ENCODE peak calls at places on chromosomes 12 and 14, in four cellular contexts. W, F, I and E are unnamed samples.

GRCh38 chr12:47576256-47576655 is 129.6 kb downstream of the RPAP3 start:
- DNase-seq in W (no peak), F (no peak), I (no peak), E (no peak)

GRCh38 chr12:63313139-63313538 is 162.1 kb upstream of the AVPR1A start:
- DNase-seq in W (no peak), F (no peak), I (no peak), E (no peak)

GRCh38 chr14:74771409-74771808 is 8.3 kb downstream of the YLPM1 start:
- DNase-seq in W (no peak), F (no peak), I (no peak), E (no peak)

GRCh38 chr14:24889843-24890242 is 160.1 kb downstream of the STXBP6 start:
- DNase-seq in W (no peak), F (no peak), I (no peak), E (no peak)

GRCh38 chr12:83015390-83016225 is 328.9 kb downstream of the TMTC2 start:
- DNase-seq in W (peak), F (no peak), I (no peak), E (no peak)

GRCh38 chr12:69095765-69096477 is 143.4 kb upstream of the CPSF6 start:
- DNase-seq in W (no peak), F (no peak), I (no peak), E (no peak)

GRCh38 chr14:103105580-103106168 is 11.1 kb downstream of the EXOC3L4 start:
- DNase-seq in W (peak), F (no peak), I (no peak), E (no peak)

GRCh38 chr12:96241484-96242256 is 47.5 kb downstream of the ELK3 start:
- DNase-seq in W (no peak), F (no peak), I (no peak), E (no peak)

GRCh38 chr12:38919191-38919590 is 13.8 kb upstream of the CPNE8 start:
- DNase-seq in W (no peak), F (no peak), I (no peak), E (no peak)

GRCh38 chr14:93063393-93063792 is 52.3 kb downstream of the ITPK1 start:
- DNase-seq in W (no peak), F (no peak), I (no peak), E (no peak)

GRCh38 chr12:121791671-121792496 is 1.6 kb downstream of the RHOF start:
- DNase-seq in W (no peak), F (peak), I (no peak), E (no peak)

GRCh38 chr14:103749452-103749851 is 33.8 kb downstream of the ZFYVE21 start:
- DNase-seq in W (no peak), F (no peak), I (no peak), E (no peak)

DNA sequence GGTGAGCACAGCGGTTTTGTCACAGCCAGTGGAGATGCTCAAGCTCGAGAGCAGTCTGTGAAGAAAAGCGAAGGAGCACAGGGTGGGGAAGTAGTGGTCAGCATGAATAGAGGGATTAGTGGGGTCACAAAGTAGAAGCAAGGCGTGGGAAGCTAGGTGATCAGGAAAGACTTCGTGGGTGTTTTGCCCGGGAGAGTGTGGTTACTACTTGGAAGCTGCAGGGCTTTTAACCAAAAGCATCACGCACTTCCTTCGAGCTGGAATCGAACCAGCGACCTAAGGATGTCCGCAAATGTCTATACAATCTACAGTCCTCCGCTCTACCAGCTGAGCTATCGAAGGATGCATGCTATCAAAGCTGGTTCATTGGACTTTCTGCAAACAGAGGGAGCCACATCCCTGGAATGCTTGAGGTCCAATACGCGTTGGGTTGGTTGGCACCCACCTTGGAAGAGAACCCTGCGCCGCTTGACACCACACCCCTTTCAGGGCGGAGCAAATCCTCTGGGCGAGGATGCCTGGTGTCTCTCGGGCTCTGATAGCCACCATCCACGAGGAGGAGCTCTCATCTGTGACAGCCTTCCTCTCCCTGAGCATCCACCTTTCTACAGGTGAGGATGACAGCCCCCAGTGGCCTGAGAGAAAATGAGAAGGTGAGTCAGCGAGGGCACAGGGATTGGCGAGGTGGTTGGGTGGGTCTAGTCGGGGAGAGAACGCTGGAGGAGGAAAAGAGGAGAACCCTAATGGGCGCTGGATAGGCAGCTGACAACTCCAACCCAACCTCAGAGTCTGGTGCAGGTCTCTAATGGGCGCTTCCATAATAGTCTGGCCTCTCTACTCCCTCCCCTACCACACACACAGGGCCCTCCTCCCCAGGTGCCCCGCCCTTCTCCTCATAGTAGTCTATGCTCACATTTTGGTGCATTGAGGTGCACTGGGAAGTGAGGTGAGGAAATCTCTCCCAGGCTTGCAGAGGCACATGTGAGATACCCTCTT is 16.0 kb upstream of the OR6S1 start:
- DNase-seq in W (peak), F (peak), I (no peak), E (peak)
- TF ChIP-seq FOXK2 in W (no peak), F (no peak), I (no peak), E (no peak)

DNA sequence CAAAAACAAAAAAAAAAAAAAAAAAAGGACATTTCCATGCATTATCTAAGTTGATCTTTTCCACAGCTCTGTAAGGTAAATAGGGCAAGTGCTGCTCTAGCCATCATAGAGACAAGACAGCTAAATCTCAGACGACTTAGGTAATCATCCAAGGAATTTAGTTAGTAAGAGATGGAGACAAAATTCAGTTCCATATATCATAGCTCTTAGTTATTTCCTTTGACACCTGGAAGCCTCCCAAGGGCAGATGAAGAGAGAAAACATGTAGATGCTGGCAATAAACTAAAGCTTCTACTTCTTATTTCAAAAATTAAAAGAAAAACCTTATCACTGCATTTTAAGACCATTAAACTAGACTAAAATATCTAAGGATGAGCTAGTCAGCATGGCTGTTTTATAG is 48.6 kb downstream of the ST8SIA1 start:
- DNase-seq in W (no peak), F (no peak), I (no peak), E (no peak)
- TF ChIP-seq FOXK2 in W (no peak), F (no peak), I (no peak), E (no peak)

DNA sequence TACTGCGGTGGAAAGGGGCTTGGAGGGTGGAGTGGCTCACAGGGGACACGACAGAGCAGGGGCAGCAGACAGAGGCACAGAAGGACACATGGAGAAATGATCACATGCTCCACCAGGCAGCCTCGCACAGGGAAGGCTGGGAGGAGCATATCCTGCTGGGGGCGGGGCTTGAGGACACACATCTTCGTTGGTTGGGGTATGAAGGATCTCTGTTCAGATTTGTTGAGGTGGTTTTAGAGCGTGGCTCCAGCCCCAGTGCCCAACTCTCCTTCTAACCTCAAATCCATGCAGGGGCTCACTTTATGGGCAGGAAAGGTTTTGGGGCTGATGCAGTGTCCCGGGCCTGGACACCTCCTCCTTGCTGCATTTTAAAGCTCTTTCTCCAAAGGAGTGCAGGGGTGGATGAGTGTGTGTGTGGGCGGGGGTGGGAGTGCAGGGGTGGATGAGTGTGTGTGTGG is 741 bp upstream of the P3H3 start:
- DNase-seq in W (peak), F (peak), I (no peak), E (peak)
- TF ChIP-seq FOXK2 in W (no peak), F (no peak), I (no peak), E (no peak)

GRCh38 chr14:52660325-52660724 is 35.0 kb downstream of the ERO1A start:
- DNase-seq in W (no peak), F (no peak), I (no peak), E (no peak)
- TF ChIP-seq FOXK2 in W (no peak), F (no peak), I (no peak), E (no peak)

DNA sequence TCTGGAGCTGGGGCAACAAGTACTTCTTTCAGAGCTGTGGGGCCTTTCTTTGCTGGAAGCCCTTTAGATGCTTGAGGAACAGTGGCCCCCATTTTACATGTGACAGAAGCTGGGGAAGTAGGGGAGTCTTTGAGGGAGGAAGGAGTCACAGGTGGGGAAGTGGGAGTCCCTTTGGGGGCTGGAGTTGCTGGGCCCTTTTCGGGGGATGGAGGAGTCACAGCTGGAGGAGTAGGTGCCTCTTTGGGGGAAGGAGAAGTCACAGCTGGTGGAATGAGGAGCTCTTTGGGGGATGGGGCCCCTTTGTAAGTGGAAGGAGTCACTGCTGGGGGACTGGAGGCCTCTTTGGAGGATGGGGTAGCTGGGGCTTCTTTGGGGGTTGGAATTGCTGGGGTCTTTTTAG is 8.6 kb downstream of the NACA start:
- DNase-seq in W (no peak), F (no peak), I (no peak), E (no peak)
- TF ChIP-seq FOXK2 in W (no peak), F (no peak), I (no peak), E (no peak)

GRCh38 chr12:107503851-107504502 is 181.6 kb upstream of the PWP1 start:
- DNase-seq in W (no peak), F (no peak), I (no peak), E (no peak)
- TF ChIP-seq FOXK2 in W (no peak), F (no peak), I (no peak), E (no peak)

GRCh38 chr12:124497039-124497438 is 70.4 kb downstream of the NCOR2 start:
- DNase-seq in W (no peak), F (no peak), I (no peak), E (no peak)

GRCh38 chr12:124498178-124498869 is 69.1 kb downstream of the NCOR2 start:
- DNase-seq in W (no peak), F (no peak), I (no peak), E (no peak)

GRCh38 chr12:124496584-124496983 is 70.8 kb downstream of the NCOR2 start:
- DNase-seq in W (peak), F (no peak), I (no peak), E (peak)

GRCh38 chr12:124498870-124499753 is 68.3 kb downstream of the NCOR2 start:
- DNase-seq in W (no peak), F (no peak), I (no peak), E (no peak)

DNA sequence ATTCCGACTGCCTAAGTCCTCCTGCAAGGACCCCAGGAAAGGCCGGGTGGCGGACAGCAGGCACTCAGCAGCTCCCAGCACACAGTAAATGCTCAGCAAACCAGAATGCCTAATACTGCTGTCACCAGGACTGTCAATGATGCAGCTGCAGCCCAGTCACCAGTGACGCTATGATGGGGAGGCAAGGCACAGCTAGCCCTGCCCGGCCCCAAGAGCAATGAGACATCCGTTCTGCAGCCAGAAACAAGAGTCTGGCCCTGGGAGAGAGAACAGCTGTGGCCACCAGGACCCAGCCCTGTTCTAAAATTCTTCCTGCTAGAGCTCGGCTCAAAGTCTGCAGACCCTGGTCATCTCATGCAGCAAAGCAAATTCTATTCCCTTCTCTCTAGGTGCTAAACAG is 69.8 kb downstream of the NCOR2 start:
- DNase-seq in W (no peak), F (no peak), I (no peak), E (no peak)
- TF ChIP-seq FOXK2 in W (no peak), F (no peak), I (no peak), E (no peak)

DNA sequence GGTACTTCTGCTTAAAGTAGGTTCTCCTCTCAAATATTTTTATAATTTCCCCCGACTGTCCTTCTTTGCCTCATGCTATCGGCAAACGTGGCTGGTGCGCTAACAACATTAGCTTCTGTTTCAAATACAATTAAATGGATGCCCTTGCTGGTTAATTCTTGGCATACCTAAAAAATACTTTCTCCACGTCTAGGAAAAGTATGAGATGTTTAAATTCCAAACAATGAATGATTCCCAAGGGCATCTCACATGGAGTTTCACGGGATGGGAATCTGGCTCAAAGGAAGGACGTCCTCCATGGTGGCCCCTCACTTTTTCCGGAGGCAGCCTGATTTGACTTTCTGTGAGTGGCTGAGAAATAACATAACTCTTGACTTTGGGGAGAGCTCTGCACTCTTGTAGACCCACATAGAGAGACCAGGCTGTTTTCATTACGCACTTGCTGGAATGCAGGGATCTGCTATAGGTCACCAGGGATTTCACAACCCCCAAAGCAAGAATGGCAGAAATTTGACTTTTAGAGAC is 162.7 kb downstream of the C12orf75 start:
- DNase-seq in W (no peak), F (no peak), I (no peak), E (no peak)
- TF ChIP-seq FOXK2 in W (no peak), F (no peak), I (no peak), E (no peak)

GRCh38 chr14:80172380-80173055 is 38.8 kb downstream of the DIO2 start:
- DNase-seq in W (no peak), F (no peak), I (no peak), E (no peak)
- TF ChIP-seq FOXK2 in W (no peak), F (no peak), I (no peak), E (no peak)

GRCh38 chr12:109943811-109944210 is 43.7 kb downstream of the TCHP start:
- DNase-seq in W (no peak), F (no peak), I (no peak), E (no peak)

GRCh38 chr12:109946505-109946904 is 46.4 kb downstream of the TCHP start:
- DNase-seq in W (no peak), F (no peak), I (no peak), E (no peak)

GRCh38 chr12:109946913-109947312 is 46.8 kb downstream of the TCHP start:
- DNase-seq in W (no peak), F (no peak), I (no peak), E (no peak)

GRCh38 chr12:109944975-109945374 is 44.9 kb downstream of the TCHP start:
- DNase-seq in W (no peak), F (peak), I (no peak), E (no peak)

GRCh38 chr12:109944561-109944960 is 44.5 kb downstream of the TCHP start:
- DNase-seq in W (no peak), F (no peak), I (no peak), E (no peak)
- TF ChIP-seq FOXK2 in W (no peak), F (no peak), I (no peak), E (no peak)